ENCODE peak calls at places on chromosome 3, in seven cellular contexts. M, I, Q, F, S, Y and X are unnamed samples.

GRCh38 chr3:9834520-9835380 is 9.1 kb downstream of the RPUSD3 start:
- DNase-seq in M (no peak), I (no peak), Q (no peak), F (no peak), S (no peak), Y (no peak), X (no peak)

GRCh38 chr3:28791713-28792255 is 443.2 kb upstream of the AZI2 start:
- DNase-seq in M (no peak), I (no peak), Q (peak; percentile 80), F (no peak), S (no peak), Y (no peak), X (no peak)

GRCh38 chr3:25455316-25456232 is 27.5 kb downstream of the RARB start:
- DNase-seq in M (no peak), I (peak; percentile 31), Q (peak; percentile 27), F (no peak), S (no peak), Y (peak; percentile 49), X (peak; percentile 57)

GRCh38 chr3:179463299-179463698 is 12.0 kb upstream of the GNB4 start:
- DNase-seq in M (no peak), I (peak; percentile 44), Q (no peak), F (no peak), S (no peak), Y (no peak), X (peak; percentile 23)

GRCh38 chr3:16883057-16883725 is 1.6 kb upstream of the PLCL2 start:
- DNase-seq in M (peak; percentile 35), I (peak; percentile 60), Q (peak; percentile 49), F (no peak), S (no peak), Y (peak; percentile 23), X (peak; percentile 30)

GRCh38 chr3:147422934-147423599 is 13.9 kb downstream of the ZIC1 start:
- DNase-seq in M (no peak), I (no peak), Q (peak; percentile 84), F (no peak), S (no peak), Y (no peak), X (no peak)

GRCh38 chr3:143036557-143036956 is 35.2 kb downstream of the U2SURP start:
- DNase-seq in M (no peak), I (no peak), Q (no peak), F (no peak), S (no peak), Y (no peak), X (no peak)

GRCh38 chr3:179438836-179439235 is 12.4 kb downstream of the GNB4 start:
- DNase-seq in M (no peak), I (no peak), Q (no peak), F (no peak), S (no peak), Y (no peak), X (no peak)

GRCh38 chr3:189646902-189647542 is 15.8 kb downstream of the TP63 start:
- DNase-seq in M (no peak), I (no peak), Q (no peak), F (no peak), S (no peak), Y (no peak), X (no peak)

GRCh38 chr3:179373938-179374337 is 26.4 kb downstream of the MFN1 start:
- DNase-seq in M (no peak), I (no peak), Q (no peak), F (no peak), S (no peak), Y (no peak), X (no peak)

GRCh38 chr3:161253711-161254110 is 32.6 kb downstream of the NMD3 start:
- DNase-seq in M (no peak), I (peak; percentile 47), Q (no peak), F (no peak), S (no peak), Y (no peak), X (peak; percentile 56)
- H3K4me3 ChIP-seq in M (no peak overlapping the region), I (no peak overlapping the region), Q (no peak overlapping the region), F (no peak overlapping the region), S (no peak overlapping the region), Y (no peak overlapping the region), X (no peak overlapping the region)

GRCh38 chr3:99645277-99646106 is 7.1 kb downstream of the COL8A1 start:
- DNase-seq in M (peak; percentile 31), I (peak; percentile 85), Q (peak; percentile 59), F (no peak), S (peak; percentile 18), Y (no peak), X (peak; percentile 86)
- TF ChIP-seq CTCF in M (peak; percentile 7), I (peak; percentile 90), Q (peak; percentile 81), F (peak; percentile 37), S (peak; percentile 70), Y (peak; percentile 49), X (peak; percentile 69)

GRCh38 chr3:78353231-78353630 is 1313.3 kb downstream of the ROBO2 start:
- DNase-seq in M (no peak), I (no peak), Q (no peak), F (no peak), S (no peak), Y (no peak), X (no peak)
- H3K4me3 ChIP-seq in M (no peak overlapping the region), I (no peak overlapping the region), Q (no peak overlapping the region), F (no peak overlapping the region), S (no peak overlapping the region), Y (no peak overlapping the region), X (no peak overlapping the region)

GRCh38 chr3:46693038-46693896 is at the start of gene ALS2CL:
- DNase-seq in M (peak; percentile 68), I (no peak), Q (peak; percentile 69), F (peak; percentile 72), S (peak; percentile 90), Y (peak; percentile 54), X (no peak)

GRCh38 chr3:46693897-46694235 is 387 bp upstream of the ALS2CL start:
- DNase-seq in M (no peak), I (no peak), Q (no peak), F (no peak), S (no peak), Y (no peak), X (no peak)

GRCh38 chr3:46695962-46696922 is 2.8 kb upstream of the ALS2CL start:
- DNase-seq in M (peak; percentile 66), I (peak; percentile 12), Q (no peak), F (no peak), S (no peak), Y (peak; percentile 47), X (peak; percentile 49)

GRCh38 chr3:46694520-46694919 is 1.0 kb upstream of the ALS2CL start:
- DNase-seq in M (peak; percentile 39), I (no peak), Q (no peak), F (no peak), S (no peak), Y (no peak), X (no peak)

GRCh38 chr3:46695177-46695961 is 1.9 kb upstream of the ALS2CL start:
- DNase-seq in M (peak; percentile 57), I (no peak), Q (peak; percentile 64), F (peak; percentile 39), S (peak; percentile 52), Y (peak; percentile 33), X (no peak)
- TF ChIP-seq CTCF in M (no peak), I (no peak), Q (peak; percentile 55), F (peak; percentile 31), S (peak; percentile 57), Y (no peak), X (peak; percentile 21)

GRCh38 chr3:171213907-171214306 is 187.4 kb upstream of the SLC2A2 start:
- DNase-seq in M (no peak), I (peak; percentile 9), Q (no peak), F (no peak), S (no peak), Y (no peak), X (no peak)
- H3K4me3 ChIP-seq in M (no peak overlapping the region), I (no peak overlapping the region), Q (no peak overlapping the region), F (no peak overlapping the region), S (no peak overlapping the region), Y (no peak overlapping the region), X (no peak overlapping the region)

GRCh38 chr3:138328341-138328740 is 1.3 kb downstream of the NME9 start:
- DNase-seq in M (no peak), I (peak; percentile 22), Q (peak; percentile 33), F (no peak), S (peak; percentile 13), Y (no peak), X (peak; percentile 82)
- TF ChIP-seq CTCF in M (no peak), I (no peak), Q (peak; percentile 27), F (no peak), S (peak; percentile 45), Y (no peak), X (peak; percentile 54)